ENCODE peak calls at places on chromosomes 7 and 10, in six cellular contexts. B is thoracic aorta, K is mesothelial cell of epicardium, F is astrocyte of the cerebellum, Z is fibroblast of lung, W is HFF-Myc. D is an unnamed sample.

GRCh38 chr10:122966879-122967278 is 12.9 kb upstream of the C10orf88 start:
- DNase-seq in F (no peak), Z (no peak), K (no peak), B (no peak), W (no peak), D (no peak)

GRCh38 chr10:70106958-70107791 is 25.4 kb downstream of the AIFM2 start:
- DNase-seq in K (no peak), Z (peak; percentile 6), F (no peak), W (no peak), B (no peak), D (no peak)

GRCh38 chr10:42937649-42938180 is 139.2 kb upstream of the RET start:
- DNase-seq in B (no peak), Z (no peak), W (no peak), K (no peak), F (no peak), D (no peak)

GRCh38 chr10:72455889-72456588 is 101.3 kb upstream of the DNAJB12 start:
- DNase-seq in Z (peak; percentile 40), F (no peak), W (no peak), B (no peak), K (no peak), D (no peak)

GRCh38 chr10:116848912-116849270 is 408 bp upstream of the ENO4 start:
- DNase-seq in B (no peak), Z (no peak), K (no peak), W (no peak), F (no peak), D (no peak)

GRCh38 chr10:74238031-74238431 is 87.0 kb downstream of the ADK start:
- DNase-seq in B (no peak), F (peak; percentile 64), W (no peak), Z (peak; percentile 91), K (no peak), D (no peak)

GRCh38 chr7:101094376-101094775 is 9.1 kb downstream of the TRIM56 start:
- DNase-seq in W (no peak), F (no peak), Z (no peak), B (no peak), K (no peak), D (no peak)

GRCh38 chr7:134818568-134819345 is 39.3 kb downstream of the CALD1 start:
- DNase-seq in F (no peak), K (no peak), W (no peak), Z (no peak), B (no peak), D (no peak)

GRCh38 chr10:31940839-31941653 is 12.4 kb upstream of the ARHGAP12 start:
- DNase-seq in F (peak; percentile 53), B (peak; percentile 22), Z (peak; percentile 96), W (peak; percentile 86), K (no peak), D (no peak)

GRCh38 chr10:72086466-72087391 is 1.6 kb downstream of the SPOCK2 start:
- DNase-seq in W (no peak), B (no peak), K (no peak), F (no peak), Z (peak; percentile 58), D (peak; percentile 55)

GRCh38 chr10:72272689-72273409 is 875 bp upstream of the DDIT4 start:
- DNase-seq in F (peak; percentile 73), B (peak; percentile 64), Z (peak; percentile 92), W (peak; percentile 74), K (peak; percentile 61), D (peak; percentile 55)

GRCh38 chr10:30155401-30155800 is 96.0 kb upstream of the JCAD start:
- DNase-seq in F (peak; percentile 85), K (no peak), Z (peak; percentile 49), B (peak; percentile 15), W (no peak), D (no peak)

GRCh38 chr7:103811997-103812396 is 177.5 kb downstream of the RELN start:
- DNase-seq in B (no peak), W (no peak), K (no peak), Z (no peak), F (no peak), D (no peak)

GRCh38 chr7:159141159-159141558 is 3.5 kb downstream of the VIPR2 start:
- DNase-seq in K (no peak), Z (no peak), W (no peak), F (no peak), B (no peak), D (no peak)

GRCh38 chr7:80224416-80224815 is 89.8 kb downstream of the GNAI1 start:
- DNase-seq in W (no peak), B (no peak), Z (no peak), K (no peak), F (no peak), D (no peak)

GRCh38 chr7:83956104-83956503 is 238.5 kb downstream of the SEMA3A start:
- DNase-seq in K (no peak), F (no peak), W (no peak), B (no peak), Z (no peak), D (no peak)

GRCh38 chr10:131858583-131859340 is 42.0 kb upstream of the PPP2R2D start:
- DNase-seq in F (no peak), Z (no peak), K (no peak), B (no peak), W (no peak), D (no peak)

GRCh38 chr7:50588937-50589336 is 23.7 kb upstream of the DDC start:
- DNase-seq in B (no peak), F (no peak), K (no peak), W (no peak), Z (no peak), D (no peak)
- TF ChIP-seq CTCF in B (no peak), F (peak; percentile 25), K (no peak), W (peak; percentile 4), Z (no peak), D (no peak)

GRCh38 chr10:12333382-12334185 is 15.8 kb upstream of the CAMK1D start:
- DNase-seq in B (peak; percentile 87), Z (peak; percentile 99), K (no peak), F (peak; percentile 98), W (peak; percentile 68), D (peak; percentile 37)
- TF ChIP-seq CTCF in B (no peak), Z (no peak), K (no peak), F (no peak), W (no peak), D (no peak)

GRCh38 chr10:104088239-104088638 is 2.6 kb upstream of the COL17A1 start:
- DNase-seq in Z (no peak), B (no peak), K (no peak), W (no peak), F (no peak), D (no peak)
- TF ChIP-seq CTCF in Z (no peak), B (no peak), K (no peak), W (no peak), F (no peak), D (no peak)

GRCh38 chr10:84205853-84206513 is 11.6 kb downstream of the CDHR1 start:
- DNase-seq in K (no peak), Z (no peak), W (no peak), F (no peak), B (no peak), D (no peak)
- TF ChIP-seq CTCF in K (no peak), Z (no peak), W (no peak), F (no peak), B (no peak), D (no peak)

GRCh38 chr7:107918948-107919347 is 28.0 kb downstream of the DLD start:
- DNase-seq in B (no peak), F (no peak), Z (no peak), K (no peak), W (no peak), D (no peak)
- TF ChIP-seq CTCF in B (no peak), F (no peak), Z (no peak), K (no peak), W (no peak), D (no peak)

GRCh38 chr7:44490351-44491200 is at the start of gene NUDCD3:
- DNase-seq in K (peak; percentile 64), Z (peak; percentile 83), W (peak; percentile 57), B (peak; percentile 24), F (peak; percentile 62), D (peak; percentile 80)
- TF ChIP-seq CTCF in K (no peak), Z (peak; percentile 15), W (no peak), B (peak; percentile 18), F (peak; percentile 21), D (no peak)

DNA sequence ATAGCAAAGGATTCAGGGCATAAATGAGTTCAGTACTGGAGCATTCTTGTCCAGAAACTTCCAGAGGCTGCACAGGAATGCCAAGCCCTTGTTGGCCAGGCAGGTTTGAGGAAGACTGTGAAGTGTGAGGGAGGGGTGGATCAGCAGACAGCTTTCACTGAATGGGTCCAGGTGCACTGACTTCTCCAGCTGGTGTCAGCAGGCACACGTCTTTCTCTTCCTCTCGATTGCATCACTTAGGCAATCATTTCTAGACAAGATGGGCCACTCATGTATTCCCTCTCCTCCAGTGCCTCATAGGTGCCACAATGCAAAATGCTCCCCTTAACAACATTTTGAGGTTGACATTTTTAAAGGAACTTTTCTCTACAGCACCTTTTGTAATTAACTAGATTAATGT is 15.6 kb upstream of the PLEKHS1 start:
- DNase-seq in F (no peak), Z (peak; percentile 6), B (no peak), W (no peak), K (no peak), D (no peak)
- TF ChIP-seq CTCF in F (no peak), Z (no peak), B (no peak), W (no peak), K (no peak), D (no peak)

GRCh38 chr10:115417585-115418265 is 324.6 kb downstream of the ATRNL1 start:
- DNase-seq in F (peak; percentile 45), B (no peak), W (peak; percentile 30), Z (peak; percentile 44), K (no peak), D (no peak)
- TF ChIP-seq CTCF in F (peak; percentile 91), B (no peak), W (peak; percentile 84), Z (peak; percentile 40), K (no peak), D (no peak)

D was measured in activated B cell treated with CpG ODN at 0.5 μM for 24 hours.